ENCODE peak calls at places on chromosome 10, in five cellular contexts. One of them, this sample, is unnamed. For H3K9me2, the result is how much of the 10 kb centered on the place peaks cover.

GRCh38 chr10:84704101-84704500 is 375.7 kb downstream of the CCSER2 start:
- DNase-seq in SK-N-SH: no peak
- DNase-seq in HCT116: no peak
- DNase-seq in PC-3: no peak
- DNase-seq in GM23248: no peak
- DNase-seq in this sample: no peak

GRCh38 chr10:52674474-52674873 is 98.1 kb downstream of the MBL2 start:
- DNase-seq in GM23248: peak
- DNase-seq in HCT116: no peak
- DNase-seq in SK-N-SH: no peak
- DNase-seq in PC-3: peak
- DNase-seq in this sample: no peak

GRCh38 chr10:132613566-132614348 is 76.2 kb downstream of the INPP5A start:
- DNase-seq in HCT116: no peak
- DNase-seq in PC-3: no peak
- DNase-seq in SK-N-SH: peak
- DNase-seq in GM23248: no peak
- DNase-seq in this sample: no peak

GRCh38 chr10:70656489-70656888 is 15.8 kb upstream of the ADAMTS14 start:
- DNase-seq in HCT116: no peak
- DNase-seq in SK-N-SH: no peak
- DNase-seq in PC-3: peak
- DNase-seq in GM23248: peak
- DNase-seq in this sample: no peak

GRCh38 chr10:6297522-6297921 is 94.8 kb downstream of the PFKFB3 start:
- DNase-seq in PC-3: no peak
- DNase-seq in HCT116: no peak
- DNase-seq in SK-N-SH: no peak
- DNase-seq in GM23248: no peak
- DNase-seq in this sample: no peak

GRCh38 chr10:101053516-101053915 is 8.3 kb upstream of the KAZALD1 start:
- DNase-seq in SK-N-SH: no peak
- DNase-seq in GM23248: peak
- DNase-seq in PC-3: peak
- DNase-seq in HCT116: no peak
- DNase-seq in this sample: no peak

GRCh38 chr10:32948451-32948850 is 9.6 kb downstream of the ITGB1 start:
- DNase-seq in GM23248: no peak
- DNase-seq in SK-N-SH: no peak
- DNase-seq in PC-3: no peak
- DNase-seq in HCT116: peak
- DNase-seq in this sample: no peak

GRCh38 chr10:80414126-80414898 is 6.0 kb downstream of the PRXL2A start:
- DNase-seq in HCT116: no peak
- DNase-seq in PC-3: no peak
- DNase-seq in GM23248: no peak
- DNase-seq in SK-N-SH: peak
- DNase-seq in this sample: no peak

GRCh38 chr10:102661614-102662133 is 17.4 kb downstream of the TRIM8 start:
- DNase-seq in HCT116: no peak
- DNase-seq in PC-3: no peak
- DNase-seq in SK-N-SH: no peak
- DNase-seq in GM23248: peak
- DNase-seq in this sample: no peak

GRCh38 chr10:86423739-86424138 is 57.1 kb upstream of the GRID1 start:
- DNase-seq in SK-N-SH: no peak
- DNase-seq in HCT116: no peak
- DNase-seq in GM23248: no peak
- DNase-seq in PC-3: no peak
- DNase-seq in this sample: no peak

GRCh38 chr10:113476191-113476590 is 76.7 kb upstream of the HABP2 start:
- DNase-seq in SK-N-SH: no peak
- DNase-seq in PC-3: no peak
- DNase-seq in GM23248: peak
- DNase-seq in HCT116: no peak
- DNase-seq in this sample: no peak

GRCh38 chr10:74870191-74870590 is 43.8 kb downstream of the KAT6B start:
- DNase-seq in HCT116: no peak
- DNase-seq in PC-3: no peak
- DNase-seq in SK-N-SH: no peak
- DNase-seq in GM23248: no peak
- DNase-seq in this sample: no peak

GRCh38 chr10:30940279-30940678 is 91.4 kb downstream of the ZNF438 start:
- DNase-seq in PC-3: no peak
- DNase-seq in HCT116: no peak
- DNase-seq in GM23248: no peak
- DNase-seq in SK-N-SH: no peak
- DNase-seq in this sample: no peak

GRCh38 chr10:63707254-63707910 is 186.2 kb downstream of the REEP3 start:
- DNase-seq in PC-3: peak
- DNase-seq in SK-N-SH: no peak
- DNase-seq in GM23248: peak
- DNase-seq in HCT116: peak
- DNase-seq in this sample: no peak

GRCh38 chr10:11345224-11346054 is 266.0 kb downstream of the USP6NL start:
- DNase-seq in HCT116: peak
- DNase-seq in GM23248: peak
- DNase-seq in SK-N-SH: no peak
- DNase-seq in PC-3: peak
- DNase-seq in this sample: no peak

GRCh38 chr10:72086466-72087391 is 1.6 kb downstream of the SPOCK2 start:
- DNase-seq in PC-3: no peak
- DNase-seq in GM23248: peak
- DNase-seq in HCT116: no peak
- DNase-seq in SK-N-SH: no peak
- DNase-seq in this sample: no peak

GRCh38 chr10:15106352-15107013 is 9.3 kb downstream of the RPP38 start:
- DNase-seq in GM23248: peak
- DNase-seq in PC-3: peak
- DNase-seq in HCT116: peak
- DNase-seq in SK-N-SH: peak
- DNase-seq in this sample: peak

GRCh38 chr10:44198096-44198779 is 186.7 kb downstream of the CXCL12 start:
- DNase-seq in HCT116: no peak
- DNase-seq in SK-N-SH: no peak
- DNase-seq in GM23248: no peak
- DNase-seq in PC-3: no peak
- DNase-seq in this sample: no peak

GRCh38 chr10:129094813-129095212 is 372.2 kb upstream of the MGMT start:
- DNase-seq in HCT116: no peak
- DNase-seq in GM23248: no peak
- DNase-seq in SK-N-SH: no peak
- DNase-seq in PC-3: no peak
- DNase-seq in this sample: no peak

GRCh38 chr10:111063471-111063870 is 13.4 kb upstream of the ADRA2A start:
- DNase-seq in GM23248: no peak
- DNase-seq in HCT116: no peak
- DNase-seq in SK-N-SH: no peak
- DNase-seq in PC-3: no peak
- DNase-seq in this sample: no peak

GRCh38 chr10:114486938-114487814 is 82.9 kb upstream of the AFAP1L2 start:
- DNase-seq in PC-3: peak
- DNase-seq in GM23248: no peak
- DNase-seq in SK-N-SH: peak
- DNase-seq in HCT116: no peak
- DNase-seq in this sample: peak

GRCh38 chr10:127525686-127526085 is 23.4 kb upstream of the NPS start:
- DNase-seq in SK-N-SH: no peak
- DNase-seq in HCT116: no peak
- DNase-seq in PC-3: no peak
- DNase-seq in GM23248: no peak
- DNase-seq in this sample: no peak

GRCh38 chr10:30758341-30758740 is 128.8 kb upstream of the LYZL2 start:
- DNase-seq in SK-N-SH: no peak
- DNase-seq in PC-3: no peak
- DNase-seq in GM23248: peak
- DNase-seq in HCT116: no peak
- DNase-seq in this sample: no peak

GRCh38 chr10:84194424-84195043 is at the start of gene CDHR1:
- DNase-seq in GM23248: peak
- DNase-seq in HCT116: no peak
- DNase-seq in SK-N-SH: peak
- DNase-seq in PC-3: no peak
- DNase-seq in this sample: peak

GRCh38 chr10:329361-330099 is 194.3 kb downstream of the ZMYND11 start:
- DNase-seq in HCT116: peak
- DNase-seq in PC-3: peak
- DNase-seq in GM23248: peak
- DNase-seq in SK-N-SH: no peak
- DNase-seq in this sample: peak

GRCh38 chr10:94364480-94364879 is 1.7 kb upstream of the NOC3L start:
- DNase-seq in GM23248: no peak
- DNase-seq in HCT116: no peak
- DNase-seq in PC-3: no peak
- DNase-seq in SK-N-SH: no peak
- DNase-seq in this sample: no peak

GRCh38 chr10:128751284-128751683 is 625.1 kb upstream of the MKI67 start:
- DNase-seq in GM23248: peak
- DNase-seq in PC-3: peak
- DNase-seq in SK-N-SH: no peak
- DNase-seq in HCT116: no peak
- DNase-seq in this sample: no peak

GRCh38 chr10:78331391-78331922 is 297.8 kb downstream of the RPS24 start:
- DNase-seq in GM23248: peak
- DNase-seq in SK-N-SH: no peak
- DNase-seq in HCT116: no peak
- DNase-seq in PC-3: peak
- DNase-seq in this sample: no peak

GRCh38 chr10:89475567-89475966 is 59.8 kb downstream of the SLC16A12 start:
- DNase-seq in GM23248: no peak
- DNase-seq in SK-N-SH: no peak
- DNase-seq in PC-3: no peak
- DNase-seq in HCT116: no peak
- DNase-seq in this sample: no peak

GRCh38 chr10:16816830-16817124 is 447 bp downstream of the RSU1 start:
- DNase-seq in GM23248: peak
- DNase-seq in PC-3: no peak
- DNase-seq in SK-N-SH: no peak
- DNase-seq in HCT116: no peak
- DNase-seq in this sample: peak

GRCh38 chr10:641149-642010 is 48.1 kb downstream of the DIP2C start:
- DNase-seq in GM23248: no peak
- DNase-seq in SK-N-SH: no peak
- DNase-seq in PC-3: no peak
- DNase-seq in HCT116: no peak
- DNase-seq in this sample: no peak

GRCh38 chr10:119090968-119091367 is 10.4 kb upstream of the EIF3A start:
- DNase-seq in HCT116: peak
- DNase-seq in GM23248: peak
- DNase-seq in PC-3: peak
- DNase-seq in SK-N-SH: no peak
- DNase-seq in this sample: peak

GRCh38 chr10:11058965-11059364 is 41.3 kb downstream of the CELF2 start:
- DNase-seq in PC-3: no peak
- DNase-seq in SK-N-SH: no peak
- DNase-seq in HCT116: no peak
- DNase-seq in GM23248: peak
- DNase-seq in this sample: no peak

GRCh38 chr10:124005091-124005490 is 88.3 kb downstream of the CHST15 start:
- DNase-seq in SK-N-SH: peak
- DNase-seq in GM23248: no peak
- DNase-seq in PC-3: no peak
- DNase-seq in HCT116: no peak
- DNase-seq in this sample: no peak

GRCh38 chr10:124007102-124007772 is 86.2 kb downstream of the CHST15 start:
- DNase-seq in HCT116: no peak
- DNase-seq in SK-N-SH: no peak
- DNase-seq in GM23248: no peak
- DNase-seq in PC-3: no peak
- DNase-seq in this sample: no peak

GRCh38 chr10:124006526-124006925 is 86.9 kb downstream of the CHST15 start:
- DNase-seq in SK-N-SH: no peak
- DNase-seq in HCT116: no peak
- DNase-seq in PC-3: no peak
- DNase-seq in GM23248: no peak
- DNase-seq in this sample: no peak

GRCh38 chr10:124004372-124004928 is 88.9 kb downstream of the CHST15 start:
- DNase-seq in GM23248: no peak
- DNase-seq in PC-3: no peak
- DNase-seq in SK-N-SH: peak
- DNase-seq in HCT116: no peak
- DNase-seq in this sample: no peak

DNA sequence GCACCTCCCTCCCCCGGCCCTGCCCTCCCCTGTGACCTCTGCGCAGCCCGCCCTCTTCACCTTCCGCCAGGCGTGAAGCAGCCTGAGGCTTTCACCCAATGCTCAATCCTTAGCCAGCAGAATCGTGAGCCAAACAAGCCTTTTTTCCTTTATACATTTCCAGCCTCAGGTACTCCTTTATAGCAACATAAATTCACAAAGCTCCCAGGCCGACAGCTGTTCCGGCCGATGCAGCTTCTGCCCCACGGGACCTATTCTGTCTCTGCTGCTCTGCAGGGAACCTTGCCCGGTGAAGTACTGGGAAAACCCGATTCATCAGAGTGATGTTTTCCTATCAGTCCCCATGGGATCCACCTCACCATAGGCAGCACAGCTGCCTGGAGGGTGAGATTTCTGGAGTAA is 87.4 kb downstream of the CHST15 start:
- DNase-seq in GM23248: peak
- DNase-seq in PC-3: no peak
- DNase-seq in HCT116: no peak
- DNase-seq in SK-N-SH: no peak
- DNase-seq in this sample: no peak
- TF ChIP-seq EZH2phosphoT487 in GM23248: no peak
- TF ChIP-seq EZH2phosphoT487 in PC-3: no peak
- TF ChIP-seq EZH2phosphoT487 in HCT116: no peak
- TF ChIP-seq EZH2phosphoT487 in SK-N-SH: no peak
- TF ChIP-seq EZH2phosphoT487 in this sample: no peak

GRCh38 chr10:116610443-116611152 is 10.2 kb upstream of the PNLIPRP2 start:
- DNase-seq in SK-N-SH: no peak
- DNase-seq in GM23248: no peak
- DNase-seq in PC-3: no peak
- DNase-seq in HCT116: no peak
- DNase-seq in this sample: no peak
- H3K9me2 ChIP-seq in SK-N-SH: under half
- H3K9me2 ChIP-seq in GM23248: under half
- H3K9me2 ChIP-seq in PC-3: under half
- H3K9me2 ChIP-seq in HCT116: under half
- H3K9me2 ChIP-seq in this sample: under half

GRCh38 chr10:34320265-34320664 is 494.8 kb downstream of the PARD3 start:
- DNase-seq in SK-N-SH: peak
- DNase-seq in HCT116: no peak
- DNase-seq in PC-3: no peak
- DNase-seq in GM23248: no peak
- DNase-seq in this sample: no peak
- TF ChIP-seq EZH2phosphoT487 in SK-N-SH: no peak
- TF ChIP-seq EZH2phosphoT487 in HCT116: no peak
- TF ChIP-seq EZH2phosphoT487 in PC-3: no peak
- TF ChIP-seq EZH2phosphoT487 in GM23248: no peak
- TF ChIP-seq EZH2phosphoT487 in this sample: no peak

DNA sequence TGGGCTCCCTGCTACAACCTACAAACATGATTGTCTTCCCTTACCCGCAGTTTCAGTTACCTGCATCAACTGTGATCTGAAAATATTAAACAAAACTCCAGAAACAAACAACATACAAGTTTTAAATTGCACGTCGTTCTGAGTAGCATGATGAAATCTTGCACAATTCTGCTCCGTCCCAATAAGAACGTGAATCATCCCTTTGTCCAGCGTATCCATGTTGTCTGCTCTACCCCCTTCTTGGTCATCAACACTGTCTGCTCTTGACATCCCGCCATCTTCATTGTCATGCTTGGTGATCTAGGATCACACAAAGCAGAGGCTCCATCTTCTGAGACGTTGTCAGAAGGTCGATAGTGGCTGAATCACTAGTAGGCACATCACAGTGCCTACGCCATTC is 53.9 kb downstream of the ACADSB start:
- DNase-seq in HCT116: no peak
- DNase-seq in PC-3: no peak
- DNase-seq in GM23248: peak
- DNase-seq in SK-N-SH: no peak
- DNase-seq in this sample: no peak
- H3K9me2 ChIP-seq in HCT116: under half
- H3K9me2 ChIP-seq in PC-3: under half
- H3K9me2 ChIP-seq in GM23248: under half
- H3K9me2 ChIP-seq in SK-N-SH: under half
- H3K9me2 ChIP-seq in this sample: under half

This sample was measured in MM.1S.